ENCODE peak calls at places on chromosomes 16 and 17, in five cellular contexts. A, P, I, Q and T are unnamed samples.

GRCh38 chr17:8740486-8740885 is 4.2 kb downstream of the CCDC42 start:
- DNase-seq in A (no peak), Q (no peak), P (no peak), I (peak), T (no peak)

GRCh38 chr17:7883781-7884386 is 4.7 kb upstream of the CHD3 start:
- DNase-seq in A (no peak), P (no peak), Q (no peak), I (peak), T (no peak)

GRCh38 chr16:57619606-57620315 is 8.7 kb upstream of the ADGRG1 start:
- DNase-seq in A (no peak), P (no peak), Q (peak), I (no peak), T (no peak)

GRCh38 chr17:8436169-8436932 is 667 bp downstream of the NDEL1 start:
- DNase-seq in Q (peak), I (peak), A (peak), P (peak), T (peak)

GRCh38 chr17:8210761-8211458 is 535 bp upstream of the AURKB start:
- DNase-seq in A (no peak), Q (peak), I (no peak), P (no peak), T (no peak)

GRCh38 chr17:37519241-37519985 is 29.7 kb downstream of the DUSP14 start:
- DNase-seq in A (no peak), I (no peak), Q (no peak), P (no peak), T (no peak)

GRCh38 chr17:66904760-66905637 is 59.5 kb upstream of the CACNG4 start:
- DNase-seq in A (peak), Q (no peak), P (no peak), I (no peak), T (no peak)

GRCh38 chr16:19733551-19733950 is 15.5 kb downstream of the IQCK start:
- DNase-seq in Q (no peak), I (no peak), A (no peak), P (no peak), T (no peak)

GRCh38 chr17:17051791-17052461 is 9.7 kb downstream of the MPRIP start:
- DNase-seq in A (no peak), I (no peak), Q (peak), P (no peak), T (no peak)

GRCh38 chr17:41678411-41678906 is 10.2 kb upstream of the EIF1 start:
- DNase-seq in A (no peak), I (no peak), P (no peak), Q (no peak), T (no peak)

GRCh38 chr17:14871921-14872320 is 393.2 kb downstream of the PMP22 start:
- DNase-seq in A (no peak), I (no peak), Q (no peak), P (no peak), T (no peak)

GRCh38 chr17:14098246-14098645 is 28.9 kb downstream of the COX10 start:
- DNase-seq in Q (peak), I (no peak), A (no peak), P (no peak), T (no peak)

GRCh38 chr17:59893617-59894100 is 738 bp downstream of the RPS6KB1 start:
- DNase-seq in P (no peak), Q (no peak), I (peak), A (no peak), T (peak)

GRCh38 chr16:54934536-54935410 is 4.1 kb downstream of the IRX5 start:
- DNase-seq in P (peak), I (no peak), Q (no peak), A (peak), T (peak)

GRCh38 chr16:64051826-64052225 is 1070.0 kb downstream of the CDH11 start:
- DNase-seq in A (no peak), I (no peak), P (no peak), Q (no peak), T (peak)

GRCh38 chr17:511833-512251 is 159.2 kb upstream of the RPH3AL start:
- DNase-seq in I (no peak), Q (no peak), P (no peak), A (no peak), T (no peak)

GRCh38 chr17:41069031-41069430 is 3.4 kb upstream of the KRTAP2-4 start:
- DNase-seq in A (no peak), I (no peak), Q (no peak), P (no peak), T (no peak)

GRCh38 chr17:1709971-1710806 is at the start of gene TLCD2:
- DNase-seq in I (no peak), Q (peak), A (peak), P (peak), T (peak)

GRCh38 chr16:89357055-89357454 is 133.3 kb downstream of the ANKRD11 start:
- DNase-seq in A (no peak), P (no peak), Q (no peak), I (no peak), T (no peak)

DNA sequence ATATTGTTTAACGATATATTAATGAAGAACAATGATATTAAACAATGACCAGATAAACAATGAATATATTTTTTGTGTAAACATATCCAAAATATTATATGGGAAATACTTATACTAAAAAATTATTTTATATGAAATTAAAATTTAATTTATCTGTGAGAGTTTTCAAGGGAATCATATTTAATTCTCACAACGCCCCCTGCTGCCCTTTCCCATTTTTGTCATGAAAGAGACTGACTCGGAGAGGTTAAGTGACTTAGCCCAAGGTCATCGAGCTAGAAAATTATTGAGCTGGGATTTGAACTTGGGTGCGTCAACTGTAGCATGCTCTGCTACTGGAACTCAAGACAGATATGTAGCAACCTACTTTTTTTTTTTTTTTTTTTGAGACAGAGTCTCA is 7.2 kb upstream of the MYCBPAP start:
- DNase-seq in A (no peak), I (no peak), Q (peak), P (no peak), T (no peak)
- TF ChIP-seq CTCF in A (peak), I (no peak), Q (no peak), P (peak), T (peak)

GRCh38 chr16:732332-732731 is 5.4 kb downstream of the HAGHL start:
- DNase-seq in I (no peak), Q (no peak), A (no peak), P (no peak), T (no peak)

GRCh38 chr16:734981-735881 is 5.6 kb downstream of the CIAO3 start:
- DNase-seq in P (no peak), I (no peak), Q (no peak), A (no peak), T (no peak)

GRCh38 chr16:734208-734980 is 6.4 kb downstream of the CIAO3 start:
- DNase-seq in Q (no peak), A (no peak), P (no peak), I (no peak), T (no peak)

GRCh38 chr16:732936-733335 is 6.0 kb downstream of the HAGHL start:
- DNase-seq in I (no peak), P (no peak), A (no peak), Q (no peak), T (no peak)

DNA sequence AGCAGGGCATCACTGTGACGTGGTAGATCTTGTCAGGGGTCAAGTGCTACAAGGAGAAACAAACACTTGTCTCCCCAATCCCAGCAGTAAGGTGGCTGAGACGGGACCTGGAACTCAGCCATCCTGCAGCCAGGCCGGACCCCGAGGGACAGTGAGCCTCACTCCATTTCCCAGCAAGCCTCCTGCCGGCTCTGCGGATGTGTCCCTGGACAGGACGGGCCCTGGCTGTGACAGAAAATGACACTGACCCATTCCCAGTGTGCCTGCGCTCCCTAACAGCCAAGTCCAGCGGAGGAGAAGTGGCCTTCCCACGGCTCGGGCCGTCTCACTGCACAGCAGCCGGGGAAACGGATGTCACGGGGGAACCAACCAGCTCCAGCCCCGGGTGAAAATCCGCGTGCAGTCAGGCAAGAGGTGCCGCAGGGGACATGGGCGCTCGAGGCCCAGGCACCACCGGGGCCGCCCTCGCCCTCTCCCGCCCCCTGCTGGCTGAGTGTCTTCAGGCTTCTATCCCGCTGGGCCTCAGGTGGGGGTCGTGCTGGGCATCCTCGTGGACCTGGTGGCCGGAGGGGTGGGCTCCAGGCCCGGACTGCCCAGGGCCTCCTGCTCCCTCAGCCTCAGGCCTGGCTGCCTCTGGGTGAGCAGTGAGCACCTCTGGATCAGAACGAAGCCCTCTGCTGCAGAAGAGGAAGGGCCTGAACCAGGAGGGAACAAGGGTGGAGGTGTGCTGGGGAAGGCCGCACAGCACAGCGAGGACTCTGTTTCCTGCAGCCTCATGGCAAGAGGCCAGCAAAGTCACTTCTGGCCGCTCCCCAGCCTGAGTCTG is 6.7 kb downstream of the HAGHL start:
- DNase-seq in A (no peak), I (no peak), Q (no peak), P (no peak), T (peak)
- TF ChIP-seq CTCF in A (no peak), I (peak), Q (no peak), P (peak), T (peak)

DNA sequence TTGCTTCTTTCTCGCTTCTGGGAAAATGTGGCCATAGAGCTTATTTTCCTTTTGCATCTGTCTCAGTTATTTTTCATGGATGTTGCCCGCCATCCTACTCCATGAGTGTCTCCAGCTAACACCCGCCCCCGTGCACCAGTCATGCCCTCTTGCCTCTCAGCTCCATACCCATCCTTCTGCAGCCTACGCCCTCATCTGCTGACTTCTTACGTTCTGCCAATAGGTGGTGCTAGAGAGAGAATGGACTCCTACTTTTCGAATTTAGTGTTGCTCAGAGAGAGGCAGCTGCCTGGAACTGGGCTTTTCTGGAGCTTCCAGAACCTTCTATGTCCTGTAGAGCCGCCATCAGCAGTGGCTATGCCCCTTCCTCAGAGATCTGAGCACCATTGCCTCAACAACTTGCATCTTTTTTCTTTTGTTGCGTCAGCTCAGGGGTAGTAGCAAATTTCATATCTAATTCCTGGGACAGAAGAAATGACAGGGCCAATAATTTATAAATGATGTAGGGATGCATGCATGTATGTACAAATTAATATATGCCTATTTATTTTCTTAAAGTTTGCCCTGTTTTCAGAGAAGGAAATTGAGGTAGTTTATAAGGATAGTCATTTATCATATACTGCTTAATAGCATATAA is 119.7 kb upstream of the MYOCD start:
- DNase-seq in Q (peak), A (peak), P (no peak), I (peak), T (peak)
- TF ChIP-seq CTCF in Q (peak), A (peak), P (peak), I (peak), T (peak)

DNA sequence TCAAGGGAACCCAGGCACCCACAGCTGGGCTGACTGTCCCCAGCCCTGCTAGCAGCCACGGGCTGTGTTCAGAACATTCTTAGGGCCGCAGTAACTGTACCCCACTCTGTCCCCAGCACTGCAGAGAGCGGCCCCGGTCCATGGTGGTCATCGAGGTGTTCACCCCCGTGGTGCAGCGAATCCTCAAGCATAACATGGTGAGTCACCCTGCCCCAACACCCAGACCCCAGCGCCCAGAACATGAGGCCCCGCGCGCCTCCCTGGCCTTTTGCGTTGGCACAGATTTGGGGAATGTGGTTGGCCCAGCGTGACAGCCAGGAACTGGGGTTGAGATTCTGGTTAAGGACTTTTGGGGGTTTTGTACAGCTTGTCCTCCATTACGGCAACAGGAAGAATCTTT is 114.9 kb upstream of the PLCG2 start:
- DNase-seq in Q (no peak), P (no peak), A (no peak), I (no peak), T (no peak)
- TF ChIP-seq CTCF in Q (no peak), P (no peak), A (no peak), I (no peak), T (no peak)

GRCh38 chr17:9925457-9925856 is 20.4 kb upstream of the RCVRN start:
- DNase-seq in A (no peak), Q (no peak), I (no peak), P (no peak), T (no peak)
- TF ChIP-seq CTCF in A (no peak), Q (no peak), I (no peak), P (no peak), T (no peak)

GRCh38 chr16:69166221-69166833 is 20.6 kb upstream of the SNTB2 start:
- DNase-seq in A (no peak), I (peak), P (no peak), Q (no peak), T (no peak)
- TF ChIP-seq CTCF in A (no peak), I (no peak), P (no peak), Q (no peak), T (no peak)